ENCODE peak calls at places on chromosomes 2 and 18, in seven cellular contexts. X is CD4-positive, alpha-beta memory T cell; I is ovary; Y is H9; A is Caco-2; Q is endodermal cell; S is upper lobe of right lung. T is an unnamed sample. For H3K4me1, the result is how much of the 10 kb centered on the place peaks cover.

GRCh38 chr18:26656944-26657536 is 108.7 kb upstream of the KCTD1 start:
- DNase-seq in X (no peak), I (peak), Y (peak), A (peak), Q (peak), S (peak), T (peak)

GRCh38 chr2:152740743-152741328 is 22.4 kb downstream of the ARL6IP6 start:
- DNase-seq in X (peak), I (no peak), Y (no peak), A (no peak), Q (no peak), S (no peak), T (no peak)

GRCh38 chr2:134714228-134714627 is 4.6 kb downstream of the TMEM163 start:
- DNase-seq in X (no peak), I (no peak), Y (no peak), A (no peak), Q (no peak), S (no peak), T (no peak)

GRCh38 chr2:63525905-63526304 is 62.4 kb downstream of the WDPCP start:
- DNase-seq in X (no peak), I (no peak), Y (no peak), A (no peak), Q (no peak), S (no peak), T (no peak)

GRCh38 chr18:64407606-64408005 is 258.7 kb upstream of the LINC00305 start:
- DNase-seq in X (no peak), I (no peak), Y (no peak), A (no peak), Q (no peak), S (no peak), T (no peak)

GRCh38 chr2:175187378-175187777 is 5.9 kb upstream of the ATP5MC3 start:
- DNase-seq in X (peak), I (no peak), Y (peak), A (peak), Q (peak), S (no peak), T (no peak)

GRCh38 chr2:91748869-91749268 is 3057.4 kb downstream of the RPIA start:
- DNase-seq in X (no peak), I (no peak), Y (no peak), A (no peak), Q (no peak), S (no peak), T (no peak)

GRCh38 chr18:8424917-8425725 is 184.1 kb upstream of the RAB12 start:
- DNase-seq in X (no peak), I (no peak), Y (no peak), A (no peak), Q (peak), S (no peak), T (no peak)

GRCh38 chr18:28115149-28115550 is 61.8 kb downstream of the CDH2 start:
- DNase-seq in X (no peak), I (no peak), Y (no peak), A (no peak), Q (peak), S (no peak), T (no peak)

GRCh38 chr2:31213063-31213882 is 4.0 kb downstream of the CAPN14 start:
- DNase-seq in X (no peak), I (no peak), Y (no peak), A (no peak), Q (no peak), S (no peak), T (no peak)

GRCh38 chr2:28000287-28000686 is 109.8 kb downstream of the BABAM2 start:
- DNase-seq in X (no peak), I (no peak), Y (no peak), A (no peak), Q (no peak), S (no peak), T (no peak)

GRCh38 chr2:216535454-216535995 is 36.9 kb downstream of the RPL37A start:
- DNase-seq in X (no peak), I (peak), Y (no peak), A (no peak), Q (peak), S (no peak), T (no peak)

GRCh38 chr2:193690572-193690971 is 1495.8 kb upstream of the TMEFF2 start:
- DNase-seq in X (no peak), I (no peak), Y (no peak), A (no peak), Q (no peak), S (no peak), T (no peak)

GRCh38 chr2:219525533-219526232 is 11.4 kb downstream of the ASIC4 start:
- DNase-seq in X (no peak), I (no peak), Y (no peak), A (peak), Q (peak), S (no peak), T (no peak)

GRCh38 chr18:58143391-58143790 is 99.4 kb downstream of the NEDD4L start:
- DNase-seq in X (no peak), I (no peak), Y (no peak), A (no peak), Q (no peak), S (no peak), T (no peak)

GRCh38 chr2:42809876-42810125 is 17.4 kb upstream of the HAAO start:
- DNase-seq in X (peak), I (peak), Y (peak), A (peak), Q (peak), S (peak), T (peak)

GRCh38 chr2:24883946-24884345 is 36.1 kb downstream of the ADCY3 start:
- DNase-seq in X (no peak), I (no peak), Y (no peak), A (no peak), Q (no peak), S (no peak), T (no peak)

GRCh38 chr2:42342061-42342794 is 18.8 kb downstream of the COX7A2L start:
- DNase-seq in X (no peak), I (no peak), Y (peak), A (peak), Q (peak), S (no peak), T (no peak)

GRCh38 chr18:32911660-32912284 is 138.9 kb upstream of the KLHL14 start:
- DNase-seq in X (no peak), I (no peak), Y (no peak), A (no peak), Q (no peak), S (no peak), T (no peak)

GRCh38 chr18:2515408-2515807 is 55.9 kb downstream of the METTL4 start:
- DNase-seq in X (no peak), I (no peak), Y (no peak), A (no peak), Q (no peak), S (no peak), T (no peak)

GRCh38 chr2:43068730-43069517 is 157.5 kb downstream of the ZFP36L2 start:
- DNase-seq in X (no peak), I (no peak), Y (no peak), A (no peak), Q (no peak), S (no peak), T (peak)

GRCh38 chr2:152542344-152542994 is 174.8 kb downstream of the PRPF40A start:
- DNase-seq in X (no peak), I (no peak), Y (no peak), A (no peak), Q (no peak), S (no peak), T (no peak)

GRCh38 chr2:205965707-205966106 is 120.3 kb downstream of the INO80D start:
- DNase-seq in X (no peak), I (no peak), Y (no peak), A (no peak), Q (no peak), S (no peak), T (no peak)

GRCh38 chr2:202814226-202814625 is 57.3 kb downstream of the ICA1L start:
- DNase-seq in X (no peak), I (no peak), Y (no peak), A (no peak), Q (no peak), S (no peak), T (no peak)

GRCh38 chr2:119086327-119086726 is 72.2 kb downstream of the C1QL2 start:
- DNase-seq in X (no peak), I (no peak), Y (no peak), A (peak), Q (no peak), S (no peak), T (no peak)

GRCh38 chr18:29226201-29226600 is 1049.3 kb upstream of the CDH2 start:
- DNase-seq in X (no peak), I (no peak), Y (no peak), A (no peak), Q (no peak), S (no peak), T (no peak)

GRCh38 chr2:119005565-119005964 is 63.6 kb downstream of the MARCO start:
- DNase-seq in X (no peak), I (no peak), Y (no peak), A (peak), Q (no peak), S (no peak), T (no peak)

GRCh38 chr2:150681120-150681796 is 193.8 kb upstream of the RND3 start:
- DNase-seq in X (no peak), I (no peak), Y (no peak), A (no peak), Q (no peak), S (no peak), T (no peak)

GRCh38 chr2:42768706-42769256 is 4.8 kb upstream of the OXER1 start:
- DNase-seq in X (no peak), I (no peak), Y (no peak), A (no peak), Q (no peak), S (no peak), T (no peak)

GRCh38 chr2:234308814-234309195 is 188.1 kb downstream of the ARL4C start:
- DNase-seq in X (peak), I (no peak), Y (no peak), A (no peak), Q (no peak), S (no peak), T (no peak)

GRCh38 chr18:50973367-50974126 is 5.7 kb downstream of the ELAC1 start:
- DNase-seq in X (no peak), I (no peak), Y (no peak), A (no peak), Q (no peak), S (no peak), T (no peak)

GRCh38 chr2:132929786-132930185 is 259.8 kb upstream of the LYPD1 start:
- DNase-seq in X (no peak), I (no peak), Y (no peak), A (no peak), Q (no peak), S (no peak), T (no peak)

GRCh38 chr2:48147719-48148118 is 241.4 kb upstream of the FBXO11 start:
- DNase-seq in X (no peak), I (no peak), Y (no peak), A (no peak), Q (no peak), S (no peak), T (no peak)

GRCh38 chr18:6781846-6782245 is 52.3 kb downstream of the ARHGAP28 start:
- DNase-seq in X (no peak), I (no peak), Y (no peak), A (no peak), Q (no peak), S (no peak), T (no peak)

GRCh38 chr2:224948859-224949258 is 93.4 kb downstream of the DOCK10 start:
- DNase-seq in X (no peak), I (no peak), Y (no peak), A (no peak), Q (no peak), S (no peak), T (no peak)

GRCh38 chr2:228675042-228675441 is 493.6 kb upstream of the SPHKAP start:
- DNase-seq in X (no peak), I (no peak), Y (no peak), A (no peak), Q (no peak), S (no peak), T (no peak)

GRCh38 chr2:239302808-239303557 is 97.8 kb downstream of the HDAC4 start:
- DNase-seq in X (no peak), I (peak), Y (no peak), A (no peak), Q (peak), S (peak), T (peak)
- H3K4me1 ChIP-seq in X (under half), I (under half), Y (under half), A (under half), Q (under half), S (under half), T (under half)

DNA sequence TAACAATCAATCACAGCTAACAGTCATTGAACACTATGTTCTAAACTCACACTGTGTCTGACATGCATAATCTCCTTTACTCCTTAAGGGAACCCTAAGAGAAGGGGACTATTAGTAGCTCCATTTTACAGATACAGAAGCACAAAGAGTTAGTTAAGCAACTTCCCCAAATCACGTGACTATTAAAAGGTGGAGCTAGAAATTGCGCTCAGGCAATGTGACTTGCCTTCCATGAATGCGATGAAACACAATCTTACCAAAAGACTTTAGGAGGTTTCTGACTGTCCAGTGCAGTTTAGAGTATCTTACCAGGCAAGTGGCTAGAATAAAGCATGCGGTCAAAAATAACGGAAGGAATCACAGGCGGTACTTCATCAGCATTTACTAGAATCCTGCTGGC is 70.4 kb downstream of the ZNF521 start:
- DNase-seq in X (no peak), I (no peak), Y (no peak), A (no peak), Q (no peak), S (no peak), T (no peak)
- H3K4me1 ChIP-seq in X (under half), I (under half), Y (under half), A (under half), Q (under half), S (under half), T (under half)

DNA sequence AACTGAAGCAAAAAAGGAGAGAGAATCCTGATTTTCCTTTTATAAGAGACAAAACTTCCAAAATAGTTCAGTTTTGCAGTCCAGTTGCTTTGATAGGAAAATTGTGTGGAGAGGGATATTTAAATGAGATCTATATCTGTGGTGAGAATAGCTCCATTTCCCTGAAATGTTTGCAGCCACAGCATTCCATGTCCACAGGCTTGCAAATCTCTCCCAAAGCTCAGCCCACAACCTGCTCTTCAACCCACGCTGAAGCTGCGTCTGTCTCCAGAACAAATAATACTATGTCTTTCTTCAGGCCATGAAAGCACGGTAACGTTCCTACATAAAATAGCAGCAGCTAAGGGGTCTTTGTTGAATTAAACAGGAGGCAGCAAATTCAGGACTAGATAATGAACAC is 31.8 kb downstream of the TMEM17 start:
- DNase-seq in X (no peak), I (no peak), Y (no peak), A (no peak), Q (no peak), S (no peak), T (no peak)
- H3K4me1 ChIP-seq in X (under half), I (under half), Y (under half), A (under half), Q (under half), S (under half), T (under half)

GRCh38 chr18:55486936-55487335 is 101.1 kb downstream of the TCF4 start:
- DNase-seq in X (no peak), I (no peak), Y (no peak), A (no peak), Q (no peak), S (no peak), T (no peak)
- H3K4me1 ChIP-seq in X (under half), I (under half), Y (under half), A (under half), Q (under half), S (under half), T (under half)

GRCh38 chr2:11746376-11746806 is at the start of gene LPIN1:
- DNase-seq in X (peak), I (peak), Y (peak), A (peak), Q (peak), S (peak), T (peak)
- H3K4me1 ChIP-seq in X (half or more), I (under half), Y (under half), A (under half), Q (under half), S (half or more), T (half or more)